ENCODE peak calls at places on chromosome 22, in eight cellular contexts. W, B, I, G, O, V, Y and X are unnamed samples.
A peak's percentile ranks its signal among the peaks of the same experiment; 100 is the strongest.

GRCh38 chr22:44026630-44027511 is 2.8 kb downstream of the PARVB start:
- DNase-seq in W (no peak), B (peak; percentile 87), I (peak; percentile 84), G (peak; percentile 61), O (no peak), V (peak; percentile 74), Y (peak; percentile 75), X (peak; percentile 53)

GRCh38 chr22:39524753-39525657 is 4.6 kb downstream of the ATF4 start:
- DNase-seq in W (no peak), B (peak; percentile 71), I (no peak), G (no peak), O (no peak), V (no peak), Y (no peak), X (peak; percentile 38)

GRCh38 chr22:50019316-50019715 is 6.8 kb upstream of the IL17REL start:
- DNase-seq in W (no peak), B (no peak), I (no peak), G (no peak), O (no peak), V (no peak), Y (no peak), X (no peak)

GRCh38 chr22:48267681-48268080 is 1505.2 kb downstream of the TBC1D22A start:
- DNase-seq in W (no peak), B (no peak), I (no peak), G (no peak), O (no peak), V (no peak), Y (no peak), X (no peak)

GRCh38 chr22:22425366-22425765 is 83.2 kb downstream of the ZNF280B start:
- DNase-seq in W (no peak), B (no peak), I (no peak), G (no peak), O (no peak), V (no peak), Y (no peak), X (peak; percentile 87)

GRCh38 chr22:40665312-40665711 is 14.0 kb upstream of the MCHR1 start:
- DNase-seq in W (no peak), B (no peak), I (peak; percentile 75), G (peak; percentile 65), O (no peak), V (no peak), Y (no peak), X (no peak)

GRCh38 chr22:21766933-21767462 is 31.4 kb upstream of the YPEL1 start:
- DNase-seq in W (no peak), B (no peak), I (no peak), G (no peak), O (no peak), V (no peak), Y (no peak), X (no peak)

GRCh38 chr22:30027791-30028190 is 52.5 kb upstream of the HORMAD2 start:
- DNase-seq in W (no peak), B (no peak), I (no peak), G (no peak), O (no peak), V (no peak), Y (no peak), X (no peak)

GRCh38 chr22:20155330-20156041 is 4.6 kb upstream of the CCDC188 start:
- DNase-seq in W (peak; percentile 31), B (peak; percentile 91), I (peak; percentile 58), G (peak; percentile 55), O (no peak), V (no peak), Y (no peak), X (peak; percentile 47)

GRCh38 chr22:33969052-33969451 is 48.8 kb upstream of the LARGE1 start:
- DNase-seq in W (no peak), B (no peak), I (no peak), G (no peak), O (no peak), V (no peak), Y (no peak), X (no peak)

GRCh38 chr22:34236527-34236926 is 316.3 kb upstream of the LARGE1 start:
- DNase-seq in W (no peak), B (no peak), I (peak; percentile 63), G (no peak), O (no peak), V (no peak), Y (no peak), X (no peak)

GRCh38 chr22:41405588-41405987 is 23.8 kb downstream of the TEF start:
- DNase-seq in W (no peak), B (no peak), I (no peak), G (no peak), O (no peak), V (no peak), Y (no peak), X (no peak)

GRCh38 chr22:43923191-43923590 is 414 bp upstream of the PNPLA3 start:
- DNase-seq in W (no peak), B (no peak), I (no peak), G (no peak), O (no peak), V (no peak), Y (no peak), X (no peak)

GRCh38 chr22:46096051-46096450 is 54.3 kb upstream of the PPARA start:
- DNase-seq in W (no peak), B (no peak), I (no peak), G (no peak), O (no peak), V (no peak), Y (no peak), X (no peak)
- H3K4me1 ChIP-seq in W (no peaks in the 10 kb centered on the region), B (peaks cover 26% of the 10 kb centered on the region), I (peaks cover 100% of the 10 kb centered on the region), G (peaks cover 39% of the 10 kb centered on the region), O (no peaks in the 10 kb centered on the region), V (peaks cover 79% of the 10 kb centered on the region), Y (peaks cover 28% of the 10 kb centered on the region), X (no peaks in the 10 kb centered on the region)

GRCh38 chr22:45429424-45429823 is 15.9 kb downstream of the RIBC2 start:
- DNase-seq in W (no peak), B (peak; percentile 57), I (no peak), G (no peak), O (no peak), V (no peak), Y (no peak), X (no peak)

GRCh38 chr22:45430871-45431270 is 17.4 kb downstream of the RIBC2 start:
- DNase-seq in W (no peak), B (peak; percentile 55), I (no peak), G (no peak), O (no peak), V (no peak), Y (no peak), X (no peak)

GRCh38 chr22:45427114-45427513 is 13.6 kb downstream of the RIBC2 start:
- DNase-seq in W (no peak), B (peak; percentile 1), I (no peak), G (no peak), O (no peak), V (no peak), Y (no peak), X (no peak)

GRCh38 chr22:45428391-45429385 is 15.2 kb downstream of the RIBC2 start:
- DNase-seq in W (no peak), B (peak; percentile 32), I (no peak), G (no peak), O (no peak), V (no peak), Y (no peak), X (no peak)

DNA sequence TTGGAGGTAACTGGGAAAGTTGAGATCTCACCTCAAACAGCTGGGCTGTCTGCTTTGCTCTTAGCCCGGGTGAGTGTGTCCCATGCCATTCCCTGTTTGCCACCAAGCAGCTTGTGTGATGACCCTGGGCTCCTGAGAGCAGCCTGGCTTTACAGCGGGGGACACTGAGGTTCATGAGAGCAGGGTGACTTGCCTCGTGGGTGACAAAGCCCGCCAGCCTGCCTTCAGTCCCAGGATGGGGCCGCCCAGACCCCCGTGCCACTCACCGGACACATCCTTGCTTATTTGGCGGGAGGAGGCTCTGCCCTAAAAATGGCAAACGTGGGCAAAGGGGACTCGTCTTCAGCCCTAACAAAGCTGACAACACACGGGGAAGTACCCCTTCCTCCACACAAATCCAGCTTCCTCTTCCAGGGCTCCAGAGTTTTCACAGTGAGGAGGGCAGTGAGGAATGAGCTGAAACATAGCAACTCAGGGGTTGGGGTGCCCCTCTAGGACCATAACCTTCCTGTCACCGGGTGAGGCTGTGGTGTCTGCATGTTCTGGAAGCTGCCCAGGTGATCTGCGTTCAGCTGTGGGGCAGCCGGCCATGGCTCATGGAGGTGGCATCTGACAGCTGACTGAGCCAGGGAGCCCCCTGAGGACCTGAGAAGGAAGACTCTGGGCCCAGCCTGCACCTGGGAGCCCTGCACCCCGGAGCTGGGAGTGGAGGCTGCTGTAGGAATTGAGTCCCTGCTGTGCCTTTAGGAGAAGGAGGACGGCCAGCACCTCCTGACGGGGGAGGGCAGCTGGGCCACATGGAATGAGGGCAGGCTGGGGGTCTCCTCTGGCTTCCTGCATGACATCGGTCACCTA is 16.7 kb downstream of the RIBC2 start:
- DNase-seq in W (no peak), B (peak; percentile 62), I (no peak), G (no peak), O (no peak), V (no peak), Y (no peak), X (no peak)
- H3K4me3 ChIP-seq in W (no peak overlapping the region), B (no peak overlapping the region), I (no peak overlapping the region), G (no peak overlapping the region), O (no peak overlapping the region), V (no peak overlapping the region), Y (no peak overlapping the region), X (no peak overlapping the region)

DNA sequence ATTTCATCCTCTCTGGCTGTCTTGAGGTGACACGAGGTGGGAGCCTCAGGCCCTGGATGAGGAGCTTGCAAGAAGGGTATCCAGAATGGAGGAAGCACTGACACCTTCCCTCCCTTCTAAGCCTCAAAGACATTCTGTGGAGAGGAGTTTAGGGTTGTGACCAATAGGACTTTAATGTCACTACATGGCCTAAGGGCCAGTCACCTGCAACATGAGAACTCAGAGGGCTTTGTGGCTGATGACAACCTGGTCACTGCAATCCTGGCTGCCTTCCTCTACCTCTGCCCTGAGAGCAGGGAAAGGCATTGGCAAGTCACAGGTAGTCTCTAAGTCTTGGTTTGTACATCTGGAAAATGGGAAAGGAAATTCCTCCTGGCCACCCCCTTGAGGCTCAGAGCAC is 33.7 kb downstream of the PISD start:
- DNase-seq in W (no peak), B (no peak), I (no peak), G (no peak), O (no peak), V (no peak), Y (no peak), X (no peak)
- H3K4me1 ChIP-seq in W (peaks cover 37% of the 10 kb centered on the region), B (peaks cover 6% of the 10 kb centered on the region), I (peaks cover 69% of the 10 kb centered on the region), G (peaks cover 27% of the 10 kb centered on the region), O (peaks cover 5% of the 10 kb centered on the region), V (peaks cover 28% of the 10 kb centered on the region), Y (peaks cover 43% of the 10 kb centered on the region), X (no peaks in the 10 kb centered on the region)

DNA sequence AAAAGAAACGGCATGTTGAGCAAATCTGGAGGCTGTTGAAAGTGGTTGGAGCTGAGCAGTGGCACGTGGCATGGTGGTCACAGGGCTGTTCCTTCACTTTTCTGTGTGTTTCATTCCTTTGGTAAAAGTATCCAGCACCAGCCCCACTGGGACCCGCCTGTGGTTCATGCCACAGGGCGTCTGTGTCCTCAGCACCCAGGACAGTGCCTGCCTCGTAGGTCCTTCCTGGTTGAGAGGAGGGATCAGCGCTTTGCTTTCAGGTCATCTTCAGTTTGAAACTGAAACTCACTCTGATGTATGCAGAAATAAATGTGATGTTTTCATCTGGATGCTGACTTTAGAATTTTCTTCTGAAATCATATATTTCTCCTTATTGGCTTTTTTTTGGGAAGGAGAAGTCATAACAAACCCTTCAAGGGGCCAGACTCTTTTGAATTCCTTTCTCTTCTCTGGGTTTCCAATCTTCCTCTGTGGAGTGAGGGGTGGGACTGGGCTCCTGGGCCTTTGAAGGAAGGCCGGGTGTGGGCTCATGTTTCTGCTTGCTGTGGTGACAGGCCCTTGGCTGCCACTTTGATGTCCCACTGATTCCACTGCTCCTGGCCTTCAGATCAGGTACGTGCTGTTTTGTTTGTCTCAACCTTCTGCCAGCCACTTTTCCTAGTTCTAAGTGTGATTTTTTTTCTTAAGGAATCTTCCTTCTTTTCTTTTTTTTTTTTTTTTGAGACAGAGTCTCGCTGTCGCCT is 26.1 kb downstream of the TBC1D22A start:
- DNase-seq in W (no peak), B (peak; percentile 36), I (no peak), G (no peak), O (no peak), V (no peak), Y (no peak), X (no peak)
- H3K4me3 ChIP-seq in W (no peak overlapping the region), B (no peak overlapping the region), I (no peak overlapping the region), G (no peak overlapping the region), O (no peak overlapping the region), V (no peak overlapping the region), Y (no peak overlapping the region), X (no peak overlapping the region)